ENCODE peak calls at places on chromosomes 4 and X, in eight cellular contexts. Z is tibial artery, R is psoas muscle, S is esophagus squamous epithelium, M is GM12865, D is cardiac fibroblast, B is right lobe of liver, U is neural progenitor cell. J is an unnamed sample.

GRCh38 chrX:84865113-84865512 is 138.6 kb upstream of the APOOL start:
- DNase-seq in Z (no peak), R (no peak), S (no peak), M (no peak), D (peak), B (no peak), U (no peak), J (peak)

GRCh38 chrX:2224597-2225235 is 276.1 kb downstream of the DHRSX start:
- DNase-seq in Z (no peak), R (no peak), S (no peak), M (no peak), D (no peak), B (no peak), U (no peak), J (no peak)

GRCh38 chr4:69910016-69910782 is 20.7 kb upstream of the CSN1S1 start:
- DNase-seq in Z (no peak), R (no peak), S (no peak), M (peak), D (peak), B (no peak), U (no peak), J (peak)

GRCh38 chr4:17578482-17578891 is 1.5 kb downstream of the LAP3 start:
- DNase-seq in Z (no peak), R (no peak), S (no peak), M (peak), D (peak), B (no peak), U (no peak), J (no peak)

GRCh38 chr4:8855781-8856245 is 15.8 kb downstream of the HMX1 start:
- DNase-seq in Z (no peak), R (no peak), S (no peak), M (no peak), D (no peak), B (no peak), U (peak), J (no peak)

GRCh38 chr4:26067035-26067434 is 153.0 kb downstream of the SMIM20 start:
- DNase-seq in Z (no peak), R (no peak), S (no peak), M (no peak), D (no peak), B (no peak), U (no peak), J (peak)

GRCh38 chrX:119690921-119691716 is 1.8 kb downstream of the SEPTIN6 start:
- DNase-seq in Z (no peak), R (no peak), S (no peak), M (peak), D (peak), B (no peak), U (no peak), J (peak)

GRCh38 chr4:185711764-185712163 is 100.2 kb downstream of the SORBS2 start:
- DNase-seq in Z (no peak), R (no peak), S (no peak), M (no peak), D (peak), B (no peak), U (no peak), J (peak)

GRCh38 chr4:29704059-29704458 is 1016.1 kb upstream of the PCDH7 start:
- DNase-seq in Z (no peak), R (no peak), S (no peak), M (no peak), D (no peak), B (no peak), U (no peak), J (no peak)

GRCh38 chrX:126886997-126887396 is 67.5 kb downstream of the PRR32 start:
- DNase-seq in Z (no peak), R (no peak), S (no peak), M (no peak), D (no peak), B (no peak), U (no peak), J (no peak)

GRCh38 chrX:71366674-71367256 is 608 bp downstream of the TAF1 start:
- DNase-seq in Z (no peak), R (peak), S (no peak), M (peak), D (peak), B (no peak), U (peak), J (peak)

GRCh38 chr4:44632733-44633132 is 18.7 kb downstream of the YIPF7 start:
- DNase-seq in Z (no peak), R (no peak), S (no peak), M (no peak), D (no peak), B (no peak), U (no peak), J (no peak)

GRCh38 chr4:75087865-75088264 is 154.9 kb downstream of the PARM1 start:
- DNase-seq in Z (no peak), R (no peak), S (no peak), M (peak), D (no peak), B (no peak), U (no peak), J (no peak)

GRCh38 chr4:8328866-8329559 is 59.5 kb downstream of the HTRA3 start:
- DNase-seq in Z (peak), R (no peak), S (no peak), M (no peak), D (no peak), B (no peak), U (no peak), J (no peak)

GRCh38 chrX:67524428-67524827 is 19.4 kb upstream of the AR start:
- DNase-seq in Z (no peak), R (no peak), S (no peak), M (no peak), D (no peak), B (no peak), U (no peak), J (no peak)

GRCh38 chr4:128782076-128782715 is 27.3 kb upstream of the JADE1 start:
- DNase-seq in Z (no peak), R (peak), S (no peak), M (peak), D (peak), B (peak), U (peak), J (peak)

GRCh38 chr4:8493484-8493883 is 52.9 kb downstream of the TRMT44 start:
- DNase-seq in Z (no peak), R (no peak), S (no peak), M (no peak), D (no peak), B (no peak), U (no peak), J (no peak)

GRCh38 chr4:123110685-123111084 is 188.3 kb upstream of the NUDT6 start:
- DNase-seq in Z (no peak), R (no peak), S (no peak), M (no peak), D (peak), B (no peak), U (no peak), J (peak)

GRCh38 chr4:135354876-135355275 is 1153.3 kb upstream of the PABPC4L start:
- DNase-seq in Z (no peak), R (no peak), S (no peak), M (no peak), D (peak), B (no peak), U (no peak), J (no peak)

GRCh38 chr4:107546637-107547036 is 173.4 kb downstream of the PAPSS1 start:
- DNase-seq in Z (no peak), R (no peak), S (no peak), M (no peak), D (no peak), B (no peak), U (no peak), J (peak)

GRCh38 chr4:158410272-158410671 is 111.4 kb upstream of the RXFP1 start:
- DNase-seq in Z (no peak), R (no peak), S (no peak), M (no peak), D (peak), B (no peak), U (peak), J (peak)

GRCh38 chr4:53633608-53634007 is 42.3 kb upstream of the LNX1 start:
- DNase-seq in Z (no peak), R (peak), S (no peak), M (no peak), D (peak), B (no peak), U (no peak), J (peak)

GRCh38 chr4:101304916-101305315 is 42.4 kb downstream of the PPP3CA start:
- DNase-seq in Z (no peak), R (no peak), S (no peak), M (no peak), D (peak), B (no peak), U (peak), J (no peak)

GRCh38 chrX:115889121-115889890 is 281.2 kb upstream of the AGTR2 start:
- DNase-seq in Z (no peak), R (no peak), S (no peak), M (no peak), D (no peak), B (no peak), U (no peak), J (no peak)

GRCh38 chr4:149910604-149911367 is 95.1 kb upstream of the IQCM start:
- DNase-seq in Z (no peak), R (no peak), S (no peak), M (no peak), D (peak), B (no peak), U (no peak), J (no peak)

GRCh38 chrX:100381613-100382012 is 28.5 kb downstream of the PCDH19 start:
- DNase-seq in Z (no peak), R (no peak), S (no peak), M (no peak), D (peak), B (no peak), U (no peak), J (peak)

GRCh38 chrX:9738146-9738545 is 27.5 kb downstream of the GPR143 start:
- DNase-seq in Z (no peak), R (no peak), S (no peak), M (no peak), D (no peak), B (no peak), U (no peak), J (no peak)

GRCh38 chr4:61431131-61431530 is 231.0 kb downstream of the ADGRL3 start:
- DNase-seq in Z (no peak), R (no peak), S (no peak), M (no peak), D (no peak), B (no peak), U (no peak), J (no peak)

GRCh38 chrX:15804563-15804962 is 14.3 kb downstream of the ZRSR2 start:
- DNase-seq in Z (no peak), R (no peak), S (no peak), M (no peak), D (no peak), B (no peak), U (no peak), J (no peak)

GRCh38 chrX:91080822-91081221 is 353.8 kb upstream of the PABPC5 start:
- DNase-seq in Z (no peak), R (no peak), S (no peak), M (no peak), D (no peak), B (no peak), U (no peak), J (no peak)

GRCh38 chr4:105414316-105414715 is 59.5 kb downstream of the PPA2 start:
- DNase-seq in Z (no peak), R (no peak), S (no peak), M (no peak), D (no peak), B (peak), U (no peak), J (no peak)

GRCh38 chr4:159201168-159201567 is 98.3 kb downstream of the RAPGEF2 start:
- DNase-seq in Z (no peak), R (no peak), S (no peak), M (no peak), D (no peak), B (no peak), U (no peak), J (no peak)

GRCh38 chr4:177441061-177441802 is 1.0 kb downstream of the AGA start:
- DNase-seq in Z (no peak), R (no peak), S (no peak), M (peak), D (peak), B (no peak), U (peak), J (peak)

DNA sequence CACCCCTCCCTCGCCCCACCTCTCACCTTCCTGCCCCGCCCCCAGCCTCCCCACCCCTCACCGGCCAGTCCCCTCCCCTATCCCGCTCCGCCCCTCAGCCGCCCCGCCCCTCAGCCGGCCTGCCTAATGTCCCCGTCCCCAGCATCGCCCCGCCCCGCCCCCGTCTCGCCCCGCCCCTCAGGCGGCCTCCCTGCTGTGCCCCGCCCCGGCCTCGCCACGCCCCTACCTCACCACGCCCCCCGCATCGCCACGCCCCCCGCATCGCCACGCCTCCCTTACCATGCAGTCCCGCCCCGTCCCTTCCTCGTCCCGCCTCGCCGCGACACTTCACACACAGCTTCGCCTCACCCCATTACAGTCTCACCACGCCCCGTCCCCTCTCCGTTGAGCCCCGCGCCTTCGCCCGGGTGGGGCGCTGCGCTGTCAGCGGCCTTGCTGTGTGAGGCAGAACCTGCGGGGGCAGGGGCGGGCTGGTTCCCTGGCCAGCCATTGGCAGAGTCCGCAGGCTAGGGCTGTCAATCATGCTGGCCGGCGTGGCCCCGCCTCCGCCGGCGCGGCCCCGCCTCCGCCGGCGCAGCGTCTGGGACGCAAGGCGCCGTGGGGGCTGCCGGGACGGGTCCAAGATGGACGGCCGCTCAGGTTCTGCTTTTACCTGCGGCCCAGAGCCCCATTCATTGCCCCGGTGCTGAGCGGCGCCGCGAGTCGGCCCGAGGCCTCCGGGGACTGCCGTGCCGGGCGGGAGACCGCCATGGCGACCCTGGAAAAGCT is at the start of the genes HTT and HTT-AS:
- DNase-seq in Z (peak), R (peak), S (peak), M (peak), D (peak), B (peak), U (peak), J (peak)
- TF ChIP-seq CTCF in Z (no peak), R (peak), S (no peak), M (no peak), D (no peak), B (no peak), U (peak), J (peak)

GRCh38 chr4:138090145-138090917 is 151.8 kb downstream of the SLC7A11 start:
- DNase-seq in Z (no peak), R (peak), S (no peak), M (peak), D (peak), B (no peak), U (peak), J (peak)
- H3K4me3 ChIP-seq in Z (peak), R (peak), S (peak), M (no peak), D (peak), B (no peak), U (no peak), J (peak)

DNA sequence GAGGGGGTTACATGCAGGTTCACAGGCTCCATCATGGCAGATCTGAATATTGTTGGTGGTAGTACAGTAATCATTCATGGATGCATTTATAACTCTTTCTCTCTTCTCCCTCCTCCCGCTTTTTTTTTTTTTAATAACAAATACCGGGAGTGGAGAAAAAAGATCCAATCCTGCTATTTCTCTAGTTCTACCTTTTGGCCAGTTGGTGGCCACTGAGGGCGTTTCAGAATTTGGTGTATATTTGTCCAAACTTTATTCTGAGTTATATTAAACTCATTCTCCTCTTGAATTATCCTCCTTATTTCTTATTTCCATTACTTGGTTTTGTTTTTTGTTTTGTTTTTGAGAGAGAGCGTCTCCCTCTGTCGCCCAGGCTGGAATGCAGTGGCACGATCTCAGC is 74.8 kb downstream of the HMGB2 start:
- DNase-seq in Z (no peak), R (no peak), S (no peak), M (no peak), D (no peak), B (no peak), U (no peak), J (no peak)
- TF ChIP-seq CTCF in Z (no peak), R (no peak), S (no peak), M (no peak), D (peak), B (no peak), U (no peak), J (no peak)

GRCh38 chr4:156968479-156968984 is 3.1 kb downstream of the PDGFC start:
- DNase-seq in Z (peak), R (peak), S (no peak), M (peak), D (peak), B (no peak), U (peak), J (peak)
- H3K4me3 ChIP-seq in Z (peak), R (peak), S (peak), M (no peak), D (peak), B (peak), U (no peak), J (no peak)

GRCh38 chr4:22434895-22435294 is 81.0 kb downstream of the ADGRA3 start:
- DNase-seq in Z (no peak), R (no peak), S (no peak), M (peak), D (peak), B (no peak), U (peak), J (peak)
- TF ChIP-seq CTCF in Z (peak), R (peak), S (no peak), M (peak), D (peak), B (peak), U (peak), J (peak)

J was measured in epithelial cell of esophagus.